ENCODE peak calls at places on chromosomes 7 and 10, in seven cellular contexts. L is tibial artery; V is osteocyte; N is fibroblast of the conjunctiva; P is Right ventricle myocardium superior; M is stimulated activated CD8-positive, alpha-beta memory T cell treated with anti-CD3 and anti-CD28 coated beads, Interleukin-7, amount 100 ng/mL, for 1 hour; J is GM10248. Y is an unnamed sample.

GRCh38 chr10:110641256-110641655 is 2.9 kb upstream of the RBM20 start:
- DNase-seq in L (no peak), V (no peak), N (no peak), P (peak), M (no peak), J (no peak), Y (no peak)

GRCh38 chr10:421170-421569 is 268.3 kb downstream of the DIP2C start:
- DNase-seq in L (no peak), V (no peak), N (no peak), P (no peak), M (no peak), J (no peak), Y (no peak)

GRCh38 chr10:24908793-24909423 is 43.5 kb downstream of the PRTFDC1 start:
- DNase-seq in L (no peak), V (no peak), N (peak), P (no peak), M (no peak), J (no peak), Y (peak)

GRCh38 chr7:91915401-91916067 is 25.1 kb upstream of the AKAP9 start:
- DNase-seq in L (no peak), V (no peak), N (no peak), P (no peak), M (no peak), J (no peak), Y (no peak)

GRCh38 chr10:48215148-48215982 is 59.1 kb downstream of the FRMPD2 start:
- DNase-seq in L (no peak), V (peak), N (peak), P (no peak), M (no peak), J (peak), Y (no peak)

GRCh38 chr10:128137877-128138276 is 11.7 kb upstream of the MKI67 start:
- DNase-seq in L (no peak), V (no peak), N (no peak), P (no peak), M (no peak), J (no peak), Y (no peak)

GRCh38 chr7:17207220-17207619 is 91.2 kb upstream of the AHR start:
- DNase-seq in L (no peak), V (no peak), N (no peak), P (no peak), M (no peak), J (no peak), Y (no peak)

GRCh38 chr7:98470131-98470985 is 69.5 kb upstream of the BAIAP2L1 start:
- DNase-seq in L (no peak), V (no peak), N (no peak), P (peak), M (no peak), J (no peak), Y (no peak)

GRCh38 chr7:95723583-95724180 is 48.7 kb upstream of the DYNC1I1 start:
- DNase-seq in L (no peak), V (no peak), N (no peak), P (no peak), M (no peak), J (peak), Y (no peak)

GRCh38 chr7:105387621-105388372 is 924 bp downstream of the SRPK2 start:
- DNase-seq in L (peak), V (peak), N (no peak), P (peak), M (peak), J (peak), Y (no peak)

GRCh38 chr7:15780271-15780670 is 93.8 kb upstream of the MEOX2 start:
- DNase-seq in L (no peak), V (no peak), N (no peak), P (no peak), M (no peak), J (no peak), Y (no peak)

GRCh38 chr7:96174812-96175211 is 147.1 kb downstream of the SLC25A13 start:
- DNase-seq in L (no peak), V (no peak), N (no peak), P (no peak), M (no peak), J (no peak), Y (no peak)

GRCh38 chr7:101736077-101736476 is 81.3 kb upstream of the CUX1 start:
- DNase-seq in L (no peak), V (no peak), N (no peak), P (no peak), M (no peak), J (no peak), Y (no peak)

GRCh38 chr10:112330154-112330553 is 43.8 kb upstream of the ACSL5 start:
- DNase-seq in L (no peak), V (no peak), N (no peak), P (no peak), M (no peak), J (peak), Y (no peak)

GRCh38 chr7:573496-574295 is 54.0 kb upstream of the PDGFA start:
- DNase-seq in L (no peak), V (no peak), N (no peak), P (no peak), M (no peak), J (no peak), Y (no peak)

GRCh38 chr10:31320598-31321211 is 1.7 kb downstream of the ZEB1 start:
- DNase-seq in L (peak), V (no peak), N (no peak), P (peak), M (no peak), J (peak), Y (no peak)

GRCh38 chr7:89607797-89608196 is 546.5 kb upstream of the STEAP1 start:
- DNase-seq in L (no peak), V (no peak), N (no peak), P (no peak), M (no peak), J (no peak), Y (no peak)

GRCh38 chr7:16089801-16090200 is 331.5 kb downstream of the CRPPA start:
- DNase-seq in L (no peak), V (no peak), N (no peak), P (no peak), M (no peak), J (no peak), Y (no peak)

GRCh38 chr7:54090652-54091213 is 451.4 kb upstream of the VSTM2A start:
- DNase-seq in L (no peak), V (no peak), N (no peak), P (no peak), M (no peak), J (no peak), Y (no peak)

GRCh38 chr7:72391821-72392377 is 20.2 kb downstream of the CALN1 start:
- DNase-seq in L (no peak), V (no peak), N (no peak), P (no peak), M (no peak), J (no peak), Y (no peak)

GRCh38 chr10:17348111-17349008 is 106.0 kb downstream of the ST8SIA6 start:
- DNase-seq in L (peak), V (no peak), N (peak), P (peak), M (no peak), J (no peak), Y (no peak)

GRCh38 chr10:78627254-78627795 is 441.4 kb upstream of the ZMIZ1 start:
- DNase-seq in L (no peak), V (peak), N (no peak), P (no peak), M (no peak), J (no peak), Y (no peak)

GRCh38 chr7:72493850-72494661 is 81.9 kb upstream of the CALN1 start:
- DNase-seq in L (peak), V (peak), N (peak), P (peak), M (no peak), J (peak), Y (no peak)

GRCh38 chr7:83837683-83838082 is 188.7 kb upstream of the SEMA3E start:
- DNase-seq in L (no peak), V (no peak), N (no peak), P (no peak), M (no peak), J (no peak), Y (no peak)

GRCh38 chr7:114598946-114599345 is 184.3 kb downstream of the FOXP2 start:
- DNase-seq in L (no peak), V (no peak), N (no peak), P (no peak), M (no peak), J (no peak), Y (no peak)

GRCh38 chr7:92325850-92326249 is 80.1 kb downstream of the ANKIB1 start:
- DNase-seq in L (no peak), V (no peak), N (no peak), P (no peak), M (no peak), J (no peak), Y (no peak)

GRCh38 chr10:104334561-104334960 is 3.7 kb downstream of the ITPRIP start:
- DNase-seq in L (no peak), V (peak), N (no peak), P (no peak), M (no peak), J (no peak), Y (peak)

GRCh38 chr10:118800920-118801319 is 46.1 kb upstream of the CACUL1 start:
- DNase-seq in L (no peak), V (no peak), N (no peak), P (no peak), M (no peak), J (no peak), Y (peak)

GRCh38 chr7:105278565-105278964 is 110.2 kb downstream of the SRPK2 start:
- DNase-seq in L (no peak), V (no peak), N (no peak), P (no peak), M (no peak), J (no peak), Y (no peak)

GRCh38 chr7:114354306-114354705 is 60.3 kb upstream of the FOXP2 start:
- DNase-seq in L (no peak), V (no peak), N (no peak), P (no peak), M (no peak), J (no peak), Y (no peak)

GRCh38 chr10:100303724-100304319 is 17.3 kb upstream of the BLOC1S2 start:
- DNase-seq in L (no peak), V (no peak), N (no peak), P (no peak), M (no peak), J (peak), Y (no peak)

GRCh38 chr7:138257459-138258193 is 181.4 kb downstream of the AKR1D1 start:
- DNase-seq in L (no peak), V (peak), N (no peak), P (no peak), M (no peak), J (no peak), Y (peak)

GRCh38 chr7:89223906-89224395 is 428.4 kb upstream of the TEX47 start:
- DNase-seq in L (no peak), V (no peak), N (no peak), P (no peak), M (no peak), J (no peak), Y (no peak)

GRCh38 chr7:129496653-129497052 is 5.7 kb upstream of the SMKR1 start:
- DNase-seq in L (no peak), V (peak), N (no peak), P (no peak), M (no peak), J (no peak), Y (no peak)

GRCh38 chr10:14750900-14751575 is 23.7 kb downstream of the FAM107B start:
- DNase-seq in L (no peak), V (no peak), N (no peak), P (peak), M (no peak), J (no peak), Y (no peak)

GRCh38 chr7:129914536-129915272 is 38.1 kb downstream of the UBE2H start:
- DNase-seq in L (no peak), V (no peak), N (no peak), P (no peak), M (no peak), J (no peak), Y (no peak)

GRCh38 chr7:91880016-91880412 is 488 bp downstream of the MTERF1 start:
- DNase-seq in L (no peak), V (no peak), N (no peak), P (no peak), M (no peak), J (no peak), Y (no peak)

GRCh38 chr7:157816086-157816485 is 479.3 kb downstream of the DNAJB6 start:
- DNase-seq in L (no peak), V (no peak), N (no peak), P (no peak), M (no peak), J (no peak), Y (no peak)